ENCODE peak calls at places on chromosomes 12 and 14, in six cellular contexts. G, D, I, Y, W and M are unnamed samples.
A peak's percentile ranks its signal among the peaks of the same experiment; 100 is the strongest.

GRCh38 chr12:65885312-65885711 is 61.0 kb downstream of the HMGA2 start:
- DNase-seq in G (no peak), D (no peak), I (no peak), Y (no peak), W (no peak), M (no peak)

GRCh38 chr14:26255213-26255612 is 342.6 kb downstream of the NOVA1 start:
- DNase-seq in G (no peak), D (no peak), I (no peak), Y (no peak), W (no peak), M (no peak)

GRCh38 chr12:58950739-58951100 is 30.4 kb upstream of the LRIG3 start:
- DNase-seq in G (no peak), D (no peak), I (no peak), Y (no peak), W (no peak), M (peak; percentile 37)

GRCh38 chr12:51951843-51952722 is 584 bp downstream of the ACVR1B start:
- DNase-seq in G (no peak), D (peak; percentile 30), I (no peak), Y (no peak), W (no peak), M (peak; percentile 26)

GRCh38 chr12:84919271-84919670 is 6.7 kb upstream of the SLC6A15 start:
- DNase-seq in G (no peak), D (no peak), I (no peak), Y (no peak), W (no peak), M (no peak)

GRCh38 chr12:16189849-16190248 is 87.6 kb downstream of the SLC15A5 start:
- DNase-seq in G (no peak), D (no peak), I (no peak), Y (no peak), W (no peak), M (no peak)

GRCh38 chr14:49550284-49551184 is 35.6 kb downstream of the RPS29 start:
- DNase-seq in G (peak; percentile 8), D (peak; percentile 26), I (no peak), Y (no peak), W (no peak), M (no peak)

GRCh38 chr12:19131020-19131431 is 1.5 kb downstream of the PLEKHA5 start:
- DNase-seq in G (peak; percentile 6), D (peak; percentile 35), I (no peak), Y (no peak), W (no peak), M (peak; percentile 16)

GRCh38 chr12:55955800-55956508 is 9.9 kb downstream of the PMEL start:
- DNase-seq in G (peak; percentile 88), D (peak; percentile 41), I (no peak), Y (no peak), W (no peak), M (peak; percentile 27)

GRCh38 chr14:102500190-102500661 is 9.3 kb downstream of the ANKRD9 start:
- DNase-seq in G (no peak), D (no peak), I (no peak), Y (no peak), W (no peak), M (peak; percentile 44)

GRCh38 chr12:94699796-94700195 is 49.4 kb upstream of the TMCC3 start:
- DNase-seq in G (no peak), D (no peak), I (no peak), Y (no peak), W (no peak), M (no peak)

GRCh38 chr12:83904175-83904574 is 1008.4 kb downstream of the SLC6A15 start:
- DNase-seq in G (no peak), D (no peak), I (peak; percentile 16), Y (no peak), W (no peak), M (no peak)

GRCh38 chr14:81384900-81385299 is 15.2 kb downstream of the STON2 start:
- DNase-seq in G (no peak), D (no peak), I (no peak), Y (no peak), W (no peak), M (no peak)

GRCh38 chr12:105377077-105377476 is 46.6 kb downstream of the C12orf75 start:
- DNase-seq in G (no peak), D (no peak), I (no peak), Y (no peak), W (no peak), M (no peak)

GRCh38 chr12:43444940-43445564 is 107.0 kb downstream of the ADAMTS20 start:
- DNase-seq in G (peak; percentile 73), D (peak; percentile 10), I (no peak), Y (no peak), W (no peak), M (peak; percentile 17)

GRCh38 chr14:70622111-70622712 is 19.5 kb upstream of the TTC9 start:
- DNase-seq in G (peak; percentile 53), D (peak; percentile 56), I (no peak), Y (peak; percentile 32), W (no peak), M (peak; percentile 52)

GRCh38 chr12:1929985-1930815 is 11.7 kb upstream of the CACNA2D4 start:
- DNase-seq in G (no peak), D (peak; percentile 16), I (no peak), Y (no peak), W (peak; percentile 66), M (no peak)

GRCh38 chr14:90870950-90871604 is 54.8 kb upstream of the TTC7B start:
- DNase-seq in G (no peak), D (no peak), I (no peak), Y (no peak), W (no peak), M (no peak)

GRCh38 chr14:58151264-58151700 is 731 bp downstream of the ARMH4 start:
- DNase-seq in G (no peak), D (peak; percentile 27), I (no peak), Y (no peak), W (no peak), M (no peak)

GRCh38 chr12:105048315-105048714 is 35.9 kb downstream of the ALDH1L2 start:
- DNase-seq in G (no peak), D (no peak), I (no peak), Y (no peak), W (no peak), M (no peak)

GRCh38 chr12:81798294-81798693 is 39.1 kb upstream of the PPFIA2 start:
- DNase-seq in G (no peak), D (no peak), I (no peak), Y (no peak), W (no peak), M (no peak)

GRCh38 chr12:65306603-65307501 is 28.4 kb downstream of the MSRB3 start:
- DNase-seq in G (peak; percentile 91), D (peak; percentile 57), I (no peak), Y (no peak), W (no peak), M (peak; percentile 48)

GRCh38 chr12:50505945-50506344 is 1.2 kb downstream of the DIP2B start:
- DNase-seq in G (no peak), D (no peak), I (no peak), Y (no peak), W (no peak), M (peak; percentile 32)

GRCh38 chr12:121766290-121767039 is 27.0 kb downstream of the RHOF start:
- DNase-seq in G (no peak), D (peak; percentile 55), I (no peak), Y (no peak), W (no peak), M (no peak)

GRCh38 chr14:103448097-103448496 is 62.9 kb downstream of the MARK3 start:
- DNase-seq in G (no peak), D (no peak), I (no peak), Y (no peak), W (no peak), M (no peak)

GRCh38 chr12:128727461-128727860 is 96.3 kb downstream of the SLC15A4 start:
- DNase-seq in G (no peak), D (no peak), I (peak; percentile 39), Y (no peak), W (no peak), M (no peak)

GRCh38 chr12:30982413-30982812 is 55.9 kb downstream of the TSPAN11 start:
- DNase-seq in G (no peak), D (no peak), I (peak; percentile 84), Y (no peak), W (no peak), M (no peak)

GRCh38 chr12:12745576-12746211 is 28.5 kb downstream of the CDKN1B start:
- DNase-seq in G (no peak), D (no peak), I (no peak), Y (no peak), W (no peak), M (no peak)

GRCh38 chr12:24393105-24393504 is 443.6 kb upstream of the SOX5 start:
- DNase-seq in G (no peak), D (no peak), I (no peak), Y (no peak), W (no peak), M (no peak)

GRCh38 chr12:103441437-103442186 is 54.2 kb downstream of the C12orf42 start:
- DNase-seq in G (no peak), D (no peak), I (no peak), Y (peak; percentile 49), W (no peak), M (peak; percentile 25)

GRCh38 chr12:7937867-7938506 is 2.0 kb upstream of the SLC2A3 start:
- DNase-seq in G (no peak), D (no peak), I (no peak), Y (no peak), W (no peak), M (no peak)

DNA sequence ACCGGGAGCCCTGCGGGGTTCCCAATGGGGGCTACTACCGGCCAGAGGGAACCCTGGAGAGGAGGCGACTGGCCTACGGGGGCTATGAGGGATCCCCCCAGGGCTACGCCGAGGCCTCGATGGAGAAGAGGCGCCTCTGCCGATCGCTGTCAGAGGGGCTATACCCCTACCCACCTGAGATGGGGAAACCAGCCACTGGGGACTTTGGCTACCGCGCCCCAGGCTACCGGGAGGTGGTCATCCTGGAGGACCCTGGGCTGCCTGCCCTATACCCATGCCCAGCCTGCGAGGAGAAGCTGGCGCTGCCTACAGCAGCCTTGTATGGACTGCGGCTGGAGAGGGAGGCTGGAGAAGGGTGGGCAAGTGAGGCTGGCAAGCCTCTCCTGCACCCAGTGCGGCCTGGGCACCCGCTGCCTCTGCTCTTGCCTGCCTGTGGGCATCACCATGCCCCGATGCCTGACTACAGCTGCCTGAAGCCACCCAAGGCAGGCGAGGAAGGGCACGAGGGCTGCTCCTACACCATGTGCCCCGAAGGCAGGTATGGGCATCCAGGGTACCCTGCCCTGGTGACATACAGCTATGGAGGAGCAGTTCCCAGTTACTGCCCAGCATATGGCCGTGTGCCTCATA is 9.7 kb downstream of the TNS2 start:
- DNase-seq in G (no peak), D (no peak), I (no peak), Y (no peak), W (peak; percentile 80), M (no peak)
- TF ChIP-seq POLR2AphosphoS5 in G (no peak), D (no peak), I (no peak), Y (no peak), W (no peak), M (no peak)

GRCh38 chr12:109563291-109564284 is 9.7 kb downstream of the MMAB start:
- DNase-seq in G (no peak), D (no peak), I (no peak), Y (no peak), W (no peak), M (no peak)
- TF ChIP-seq POLR2AphosphoS5 in G (no peak), D (no peak), I (no peak), Y (no peak), W (no peak), M (no peak)

GRCh38 chr12:68686595-68687521 is at the start of gene NUP107:
- DNase-seq in G (peak; percentile 97), D (peak; percentile 93), I (peak; percentile 95), Y (peak; percentile 78), W (peak; percentile 99), M (peak; percentile 99)
- TF ChIP-seq POLR2AphosphoS5 in G (peak; percentile 95), D (peak; percentile 92), I (peak; percentile 91), Y (peak; percentile 92), W (no peak), M (peak; percentile 78)

GRCh38 chr12:54286042-54286931 is 5.8 kb downstream of the HNRNPA1 start:
- DNase-seq in G (no peak), D (no peak), I (no peak), Y (no peak), W (no peak), M (no peak)
- TF ChIP-seq POLR2AphosphoS5 in G (peak; percentile 49), D (peak; percentile 44), I (no peak), Y (peak; percentile 89), W (no peak), M (peak; percentile 19)